ENCODE peak calls at places on chromosomes 11 and 22, in five cellular contexts. One of them, this sample, is unnamed.

GRCh38 chr11:134636071-134636470 is 224.0 kb upstream of the B3GAT1 start:
- DNase-seq in GM12878: no peak
- DNase-seq in K562: no peak
- DNase-seq in HepG2: no peak
- DNase-seq in SK-N-SH: no peak
- DNase-seq in this sample: no peak

GRCh38 chr11:134404485-134405341 is 7.3 kb downstream of the B3GAT1 start:
- DNase-seq in GM12878: no peak
- DNase-seq in K562: no peak
- DNase-seq in HepG2: no peak
- DNase-seq in SK-N-SH: peak; percentile 27
- DNase-seq in this sample: no peak

GRCh38 chr11:70548976-70549375 is 150.6 kb downstream of the CTTN start:
- DNase-seq in GM12878: no peak
- DNase-seq in K562: peak; percentile 40
- DNase-seq in HepG2: no peak
- DNase-seq in SK-N-SH: no peak
- DNase-seq in this sample: no peak

GRCh38 chr11:30504468-30504867 is 81.7 kb downstream of the MPPED2 start:
- DNase-seq in GM12878: no peak
- DNase-seq in K562: no peak
- DNase-seq in HepG2: no peak
- DNase-seq in SK-N-SH: no peak
- DNase-seq in this sample: no peak

GRCh38 chr22:28018461-28018927 is 99.4 kb upstream of the PITPNB start:
- DNase-seq in GM12878: no peak
- DNase-seq in K562: no peak
- DNase-seq in HepG2: no peak
- DNase-seq in SK-N-SH: no peak
- DNase-seq in this sample: no peak

GRCh38 chr11:133414503-133414902 is 117.8 kb downstream of the OPCML start:
- DNase-seq in GM12878: no peak
- DNase-seq in K562: no peak
- DNase-seq in HepG2: no peak
- DNase-seq in SK-N-SH: no peak
- DNase-seq in this sample: no peak

GRCh38 chr11:36349345-36350136 is 53.5 kb downstream of the PRR5L start:
- DNase-seq in GM12878: no peak
- DNase-seq in K562: no peak
- DNase-seq in HepG2: no peak
- DNase-seq in SK-N-SH: no peak
- DNase-seq in this sample: no peak

GRCh38 chr11:117839234-117839882 is 14.8 kb upstream of the FXYD2 start:
- DNase-seq in GM12878: no peak
- DNase-seq in K562: no peak
- DNase-seq in HepG2: no peak
- DNase-seq in SK-N-SH: no peak
- DNase-seq in this sample: no peak

GRCh38 chr11:65814131-65814959 is 19.4 kb upstream of the SNX32 start:
- DNase-seq in GM12878: no peak
- DNase-seq in K562: no peak
- DNase-seq in HepG2: no peak
- DNase-seq in SK-N-SH: no peak
- DNase-seq in this sample: no peak

GRCh38 chr11:107651672-107652071 is 60.2 kb downstream of the SLN start:
- DNase-seq in GM12878: no peak
- DNase-seq in K562: no peak
- DNase-seq in HepG2: no peak
- DNase-seq in SK-N-SH: no peak
- DNase-seq in this sample: peak; percentile 6

GRCh38 chr11:107821199-107821926 is 37.2 kb downstream of the SLC35F2 start:
- DNase-seq in GM12878: no peak
- DNase-seq in K562: no peak
- DNase-seq in HepG2: no peak
- DNase-seq in SK-N-SH: no peak
- DNase-seq in this sample: no peak

GRCh38 chr22:22520020-22520656 is at the start of gene ZNF280A:
- DNase-seq in GM12878: no peak
- DNase-seq in K562: peak; percentile 98
- DNase-seq in HepG2: peak; percentile 94
- DNase-seq in SK-N-SH: no peak
- DNase-seq in this sample: peak; percentile 51

GRCh38 chr11:126029805-126030204 is 32.9 kb downstream of the CDON start:
- DNase-seq in GM12878: no peak
- DNase-seq in K562: no peak
- DNase-seq in HepG2: peak; percentile 33
- DNase-seq in SK-N-SH: no peak
- DNase-seq in this sample: no peak

GRCh38 chr11:73233704-73234402 is 15.8 kb downstream of the P2RY2 start:
- DNase-seq in GM12878: no peak
- DNase-seq in K562: no peak
- DNase-seq in HepG2: no peak
- DNase-seq in SK-N-SH: peak; percentile 33
- DNase-seq in this sample: no peak

GRCh38 chr11:61075891-61076290 is 26.4 kb upstream of the CD5 start:
- DNase-seq in GM12878: no peak
- DNase-seq in K562: no peak
- DNase-seq in HepG2: peak; percentile 34
- DNase-seq in SK-N-SH: no peak
- DNase-seq in this sample: no peak

GRCh38 chr22:24485170-24485569 is 10.0 kb upstream of the UPB1 start:
- DNase-seq in GM12878: no peak
- DNase-seq in K562: no peak
- DNase-seq in HepG2: no peak
- DNase-seq in SK-N-SH: no peak
- DNase-seq in this sample: no peak

GRCh38 chr11:69010361-69010891 is 2.6 kb downstream of the MRGPRF start:
- DNase-seq in GM12878: no peak
- DNase-seq in K562: no peak
- DNase-seq in HepG2: no peak
- DNase-seq in SK-N-SH: peak; percentile 63
- DNase-seq in this sample: no peak

GRCh38 chr11:69465236-69466000 is 16.0 kb upstream of the LINC01488 start:
- DNase-seq in GM12878: no peak
- DNase-seq in K562: no peak
- DNase-seq in HepG2: no peak
- DNase-seq in SK-N-SH: no peak
- DNase-seq in this sample: no peak

GRCh38 chr11:124072147-124072546 is 31.0 kb upstream of the OR10G7 start:
- DNase-seq in GM12878: no peak
- DNase-seq in K562: no peak
- DNase-seq in HepG2: no peak
- DNase-seq in SK-N-SH: no peak
- DNase-seq in this sample: no peak

GRCh38 chr11:29962243-29962642 is 54.6 kb downstream of the KCNA4 start:
- DNase-seq in GM12878: no peak
- DNase-seq in K562: no peak
- DNase-seq in HepG2: no peak
- DNase-seq in SK-N-SH: no peak
- DNase-seq in this sample: peak; percentile 1

GRCh38 chr22:46867106-46867505 is 104.7 kb downstream of the TBC1D22A start:
- DNase-seq in GM12878: no peak
- DNase-seq in K562: no peak
- DNase-seq in HepG2: no peak
- DNase-seq in SK-N-SH: no peak
- DNase-seq in this sample: no peak

GRCh38 chr11:41879186-41879738 is 419.8 kb upstream of the LRRC4C start:
- DNase-seq in GM12878: no peak
- DNase-seq in K562: no peak
- DNase-seq in HepG2: no peak
- DNase-seq in SK-N-SH: no peak
- DNase-seq in this sample: no peak

GRCh38 chr22:31162015-31162765 is 2.2 kb downstream of the RNF185 start:
- DNase-seq in GM12878: no peak
- DNase-seq in K562: no peak
- DNase-seq in HepG2: no peak
- DNase-seq in SK-N-SH: no peak
- DNase-seq in this sample: no peak

GRCh38 chr11:27347361-27347760 is 15.7 kb downstream of the CCDC34 start:
- DNase-seq in GM12878: no peak
- DNase-seq in K562: no peak
- DNase-seq in HepG2: no peak
- DNase-seq in SK-N-SH: no peak
- DNase-seq in this sample: no peak

GRCh38 chr22:27609411-27610029 is 192.0 kb downstream of the MN1 start:
- DNase-seq in GM12878: no peak
- DNase-seq in K562: no peak
- DNase-seq in HepG2: no peak
- DNase-seq in SK-N-SH: no peak
- DNase-seq in this sample: no peak

GRCh38 chr11:132177106-132177505 is 806.7 kb downstream of the NTM start:
- DNase-seq in GM12878: no peak
- DNase-seq in K562: no peak
- DNase-seq in HepG2: peak; percentile 9
- DNase-seq in SK-N-SH: no peak
- DNase-seq in this sample: no peak

GRCh38 chr11:2378527-2379210 is 1.6 kb downstream of the CD81 start:
- DNase-seq in GM12878: no peak
- DNase-seq in K562: no peak
- DNase-seq in HepG2: no peak
- DNase-seq in SK-N-SH: peak; percentile 83
- DNase-seq in this sample: no peak

GRCh38 chr22:22744412-22745224 is 100.2 kb downstream of the GGTLC2 start:
- DNase-seq in GM12878: no peak
- DNase-seq in K562: no peak
- DNase-seq in HepG2: no peak
- DNase-seq in SK-N-SH: no peak
- DNase-seq in this sample: no peak

GRCh38 chr22:46140989-46141928 is 9.1 kb upstream of the PPARA start:
- DNase-seq in GM12878: no peak
- DNase-seq in K562: no peak
- DNase-seq in HepG2: no peak
- DNase-seq in SK-N-SH: no peak
- DNase-seq in this sample: no peak

DNA sequence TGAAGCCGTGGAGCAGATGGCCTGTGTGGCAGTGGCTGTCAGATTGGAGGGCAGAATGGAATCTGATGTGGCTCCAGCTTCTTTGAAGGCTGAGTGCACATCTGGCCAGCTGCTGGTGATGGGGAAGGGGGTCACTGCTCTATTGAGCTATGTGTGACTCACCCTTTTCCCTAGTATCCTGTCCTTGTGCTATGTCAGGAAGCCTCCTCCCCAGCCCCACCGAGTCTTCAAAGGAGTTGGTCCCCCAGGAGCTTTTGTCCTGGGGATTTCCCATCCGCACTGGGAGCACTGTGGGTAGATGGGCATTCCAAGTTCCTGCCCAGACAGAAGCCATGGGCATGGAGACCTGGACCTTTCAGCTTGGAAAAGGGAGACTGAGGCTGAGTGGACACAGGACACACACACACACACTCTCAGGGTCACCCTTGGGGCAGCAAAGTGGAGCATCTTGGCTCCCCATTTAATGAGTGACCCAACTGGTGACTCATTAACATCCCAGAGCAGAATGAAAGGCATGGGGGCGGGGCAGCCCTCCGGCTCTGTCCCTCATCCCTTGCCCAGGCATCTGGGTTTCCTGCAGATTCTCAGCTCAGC is 3.3 kb downstream of the SERPINH1 start:
- DNase-seq in GM12878: no peak
- DNase-seq in K562: no peak
- DNase-seq in HepG2: peak; percentile 57
- DNase-seq in SK-N-SH: no peak
- DNase-seq in this sample: no peak
- TF ChIP-seq REST in GM12878: no peak
- TF ChIP-seq REST in K562: no peak
- TF ChIP-seq REST in HepG2: no peak
- TF ChIP-seq REST in SK-N-SH: no peak
- TF ChIP-seq REST in this sample: no peak

GRCh38 chr11:111936045-111936400 is 1.1 kb upstream of the DIXDC1 start:
- DNase-seq in GM12878: no peak
- DNase-seq in K562: no peak
- DNase-seq in HepG2: peak; percentile 34
- DNase-seq in SK-N-SH: no peak
- DNase-seq in this sample: no peak

GRCh38 chr11:111938687-111939160 is 1.6 kb downstream of the DIXDC1 start:
- DNase-seq in GM12878: peak; percentile 71
- DNase-seq in K562: no peak
- DNase-seq in HepG2: peak; percentile 76
- DNase-seq in SK-N-SH: peak; percentile 27
- DNase-seq in this sample: no peak

GRCh38 chr11:111937859-111938258 is 716 bp downstream of the DIXDC1 start:
- DNase-seq in GM12878: no peak
- DNase-seq in K562: no peak
- DNase-seq in HepG2: no peak
- DNase-seq in SK-N-SH: peak; percentile 38
- DNase-seq in this sample: no peak

GRCh38 chr11:111935331-111936044 is 1.7 kb upstream of the DIXDC1 start:
- DNase-seq in GM12878: no peak
- DNase-seq in K562: no peak
- DNase-seq in HepG2: peak; percentile 94
- DNase-seq in SK-N-SH: no peak
- DNase-seq in this sample: no peak

GRCh38 chr11:111937461-111937769 is 272 bp downstream of the DIXDC1 start:
- DNase-seq in GM12878: no peak
- DNase-seq in K562: peak; percentile 48
- DNase-seq in HepG2: no peak
- DNase-seq in SK-N-SH: no peak
- DNase-seq in this sample: no peak
- H3K4me2 ChIP-seq in GM12878: peak overlapping the region; percentile 80
- H3K4me2 ChIP-seq in K562: peak overlapping the region; percentile 96
- H3K4me2 ChIP-seq in HepG2: peak overlapping the region; percentile 98
- H3K4me2 ChIP-seq in SK-N-SH: peak overlapping the region; percentile 92
- H3K4me2 ChIP-seq in this sample: peak overlapping the region; percentile 89

DNA sequence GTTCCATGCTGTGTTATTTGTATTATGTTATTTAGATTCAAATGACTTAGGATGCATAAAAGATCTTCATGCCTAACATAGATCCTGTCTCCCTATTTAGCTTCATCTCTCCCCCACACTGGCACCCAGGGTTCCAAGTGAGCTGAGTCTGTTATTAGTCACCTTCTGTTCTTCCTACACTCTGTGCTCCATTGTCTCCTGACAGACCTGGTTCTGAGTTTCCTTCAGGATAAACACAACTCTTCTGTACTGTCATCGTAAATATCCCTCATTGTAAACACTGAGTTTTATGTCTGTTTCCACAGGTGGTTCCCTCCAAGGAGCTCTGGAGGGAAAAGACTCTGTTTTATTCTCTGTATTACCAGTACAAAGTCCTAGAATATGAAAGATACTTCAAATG is 8.7 kb downstream of the MMP26 start:
- DNase-seq in GM12878: no peak
- DNase-seq in K562: no peak
- DNase-seq in HepG2: no peak
- DNase-seq in SK-N-SH: no peak
- DNase-seq in this sample: no peak
- TF ChIP-seq YY1 in GM12878: no peak
- TF ChIP-seq YY1 in K562: no peak
- TF ChIP-seq YY1 in HepG2: no peak
- TF ChIP-seq YY1 in SK-N-SH: no peak
- TF ChIP-seq YY1 in this sample: no peak

DNA sequence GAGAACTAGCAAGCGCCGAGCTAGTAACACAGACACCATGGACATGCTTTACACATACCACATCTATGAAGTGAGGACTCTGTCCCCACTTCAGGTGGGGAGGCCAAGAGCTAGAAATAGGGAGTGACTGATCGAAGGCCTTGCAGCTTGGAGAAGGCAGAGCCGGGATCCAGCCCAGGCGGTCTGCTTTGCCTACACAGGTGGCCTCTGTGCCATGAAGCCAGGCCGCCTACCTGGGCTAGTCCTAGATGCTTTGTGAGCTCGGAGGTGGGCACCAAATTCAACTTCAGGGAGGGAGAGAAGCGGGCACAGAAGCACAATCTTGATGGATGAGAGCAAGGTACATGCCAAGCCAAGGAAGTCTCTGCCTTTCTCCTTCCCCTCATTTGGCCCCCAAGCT is 117.2 kb downstream of the TIMP3 start:
- DNase-seq in GM12878: no peak
- DNase-seq in K562: no peak
- DNase-seq in HepG2: no peak
- DNase-seq in SK-N-SH: no peak
- DNase-seq in this sample: no peak
- TF ChIP-seq REST in GM12878: no peak
- TF ChIP-seq REST in K562: no peak
- TF ChIP-seq REST in HepG2: no peak
- TF ChIP-seq REST in SK-N-SH: no peak
- TF ChIP-seq REST in this sample: no peak

This sample was measured in HCT116.